ENCODE peak calls at places on chromosome 15, in ten cellular contexts. F is left cardiac atrium; Q is stimulated activated CD8-positive, alpha-beta memory T cell treated with anti-CD3 and anti-CD28 coated beads, Interleukin-15, amount 100 ng/mL, for 1 hour; S is LoVo; R is ACHN; X is endothelial cell; O is MM.1S; T is activated gamma-delta T cell; N is GM04503; M is activated CD4-positive, alpha-beta T cell treated with anti-CD3 and anti-CD28 coated beads, Interleukin-2, amount 50 U/mL, for 1 hour. I is an unnamed sample.

GRCh38 chr15:38186505-38186904 is 66.1 kb upstream of the SPRED1 start:
- DNase-seq in N (no peak), S (no peak), R (no peak), F (no peak), O (peak), Q (no peak), X (no peak), M (no peak), T (no peak), I (no peak)

GRCh38 chr15:50487287-50487686 is 59.2 kb downstream of the USP50 start:
- DNase-seq in X (no peak), M (no peak), F (no peak), O (no peak), Q (no peak), R (no peak), S (no peak), T (no peak), N (no peak), I (no peak)

GRCh38 chr15:86016750-86017149 is 62.9 kb upstream of the AGBL1 start:
- DNase-seq in R (no peak), T (no peak), M (no peak), S (no peak), Q (no peak), O (no peak), F (no peak), X (no peak), N (no peak), I (no peak)

GRCh38 chr15:94972314-94972713 is 741.0 kb downstream of the MCTP2 start:
- DNase-seq in X (no peak), F (no peak), T (no peak), N (no peak), M (no peak), S (no peak), Q (no peak), O (no peak), R (no peak), I (peak)

GRCh38 chr15:79308874-79309273 is 2.0 kb upstream of the TMED3 start:
- DNase-seq in R (no peak), S (no peak), Q (no peak), N (no peak), F (no peak), O (no peak), X (no peak), T (no peak), M (no peak), I (no peak)

GRCh38 chr15:82298520-82298919 is 35.9 kb downstream of the SAXO2 start:
- DNase-seq in O (no peak), S (no peak), X (no peak), M (peak), Q (no peak), N (no peak), R (no peak), T (peak), F (no peak), I (no peak)

GRCh38 chr15:60858511-60859085 is 370.5 kb downstream of the RORA start:
- DNase-seq in F (no peak), M (no peak), O (no peak), Q (no peak), X (no peak), T (no peak), S (no peak), N (no peak), R (no peak), I (no peak)

GRCh38 chr15:85477730-85478129 is 97.3 kb downstream of the AKAP13 start:
- DNase-seq in O (no peak), F (no peak), R (peak), M (no peak), S (no peak), T (no peak), X (no peak), Q (no peak), N (no peak), I (no peak)

GRCh38 chr15:81274932-81275341 is 49.0 kb downstream of the STARD5 start:
- DNase-seq in Q (peak), N (no peak), T (no peak), X (peak), S (peak), F (peak), R (peak), O (peak), M (peak), I (peak)

GRCh38 chr15:25716414-25717102 is 146.6 kb downstream of the ATP10A start:
- DNase-seq in M (no peak), T (no peak), X (no peak), S (no peak), Q (no peak), R (no peak), F (no peak), N (no peak), O (no peak), I (no peak)

GRCh38 chr15:65595960-65596359 is 15.0 kb downstream of the INTS14 start:
- DNase-seq in F (no peak), R (peak), O (no peak), T (no peak), X (peak), Q (no peak), S (no peak), N (no peak), M (peak), I (no peak)

GRCh38 chr15:65957451-65957850 is 88.2 kb downstream of the RAB11A start:
- DNase-seq in Q (no peak), X (no peak), T (no peak), M (no peak), F (no peak), R (no peak), O (no peak), S (no peak), N (no peak), I (no peak)

GRCh38 chr15:89178307-89178977 is 42.9 kb downstream of the RLBP1 start:
- DNase-seq in S (no peak), O (no peak), F (no peak), Q (no peak), X (no peak), N (no peak), M (no peak), T (no peak), R (no peak), I (no peak)

GRCh38 chr15:59232476-59232875 is 25.8 kb downstream of the LDHAL6B start:
- DNase-seq in N (peak), R (no peak), M (no peak), T (no peak), O (no peak), X (no peak), F (no peak), S (no peak), Q (no peak), I (no peak)

GRCh38 chr15:92963794-92964193 is 63.7 kb downstream of the CHD2 start:
- DNase-seq in N (no peak), O (no peak), R (no peak), T (no peak), X (no peak), S (no peak), M (no peak), Q (no peak), F (no peak), I (no peak)

GRCh38 chr15:72511536-72511935 is 37.4 kb downstream of the ARIH1 start:
- DNase-seq in R (no peak), F (no peak), M (no peak), N (peak), O (no peak), S (no peak), Q (no peak), T (no peak), X (no peak), I (no peak)

GRCh38 chr15:80967451-80967850 is 22.2 kb downstream of the MESD start:
- DNase-seq in X (peak), R (peak), F (no peak), O (no peak), T (no peak), M (no peak), N (no peak), S (no peak), Q (no peak), I (peak)

GRCh38 chr15:31472636-31473383 is 146.2 kb downstream of the KLF13 start:
- DNase-seq in O (peak), X (no peak), R (no peak), S (no peak), N (no peak), M (peak), T (no peak), Q (no peak), F (no peak), I (no peak)

GRCh38 chr15:60077581-60078359 is 73.7 kb downstream of the FOXB1 start:
- DNase-seq in O (no peak), N (no peak), F (no peak), R (no peak), X (no peak), M (no peak), Q (no peak), S (no peak), T (no peak), I (no peak)

GRCh38 chr15:46713045-46713444 is 1004.3 kb upstream of the SEMA6D start:
- DNase-seq in O (no peak), R (no peak), S (no peak), T (no peak), N (no peak), X (no peak), Q (no peak), M (no peak), F (no peak), I (no peak)

GRCh38 chr15:39075756-39076341 is 505.0 kb upstream of the THBS1 start:
- DNase-seq in M (no peak), T (no peak), O (no peak), X (no peak), Q (no peak), F (no peak), N (no peak), S (no peak), R (no peak), I (no peak)

GRCh38 chr15:39429898-39430357 is 151.0 kb upstream of the THBS1 start:
- DNase-seq in X (no peak), Q (no peak), T (no peak), F (no peak), S (peak), R (no peak), O (no peak), M (no peak), N (peak), I (peak)

GRCh38 chr15:41904487-41905359 is 10.9 kb upstream of the SPTBN5 start:
- DNase-seq in F (peak), S (peak), Q (peak), N (no peak), M (peak), X (peak), R (peak), O (peak), T (no peak), I (peak)

GRCh38 chr15:77819271-77819806 is 186.6 kb upstream of the LINGO1 start:
- DNase-seq in F (no peak), N (no peak), R (no peak), Q (no peak), O (no peak), S (no peak), T (no peak), M (no peak), X (peak), I (peak)

GRCh38 chr15:80010131-80010673 is 39.2 kb upstream of the BCL2A1 start:
- DNase-seq in S (peak), T (no peak), Q (no peak), F (no peak), R (no peak), O (no peak), M (no peak), X (no peak), N (no peak), I (no peak)

GRCh38 chr15:51735211-51735610 is 2.2 kb downstream of the LYSMD2 start:
- DNase-seq in R (no peak), M (no peak), Q (no peak), O (no peak), F (no peak), S (no peak), N (no peak), T (no peak), X (no peak), I (no peak)

GRCh38 chr15:54576303-54576935 is 598.2 kb downstream of the UNC13C start:
- DNase-seq in S (no peak), Q (no peak), T (no peak), X (no peak), F (no peak), O (no peak), M (no peak), R (no peak), N (no peak), I (no peak)

GRCh38 chr15:49621327-49622210 is 721 bp downstream of the DTWD1 start:
- DNase-seq in T (no peak), S (peak), O (peak), X (no peak), F (no peak), N (no peak), M (no peak), Q (no peak), R (no peak), I (no peak)

GRCh38 chr15:47196057-47196456 is 521.2 kb upstream of the SEMA6D start:
- DNase-seq in R (peak), M (peak), X (peak), S (peak), N (peak), Q (no peak), F (peak), T (no peak), O (peak), I (peak)

GRCh38 chr15:31280037-31280830 is 46.4 kb upstream of the KLF13 start:
- DNase-seq in O (no peak), N (no peak), M (no peak), X (no peak), S (no peak), F (no peak), T (no peak), Q (no peak), R (no peak), I (no peak)

GRCh38 chr15:76335851-76336253 is 721 bp upstream of the ISL2 start:
- DNase-seq in R (peak), N (no peak), T (no peak), M (no peak), F (no peak), O (no peak), Q (no peak), X (no peak), S (no peak), I (no peak)

GRCh38 chr15:91073768-91074167 is 26.3 kb upstream of the SV2B start:
- DNase-seq in F (no peak), M (no peak), Q (no peak), T (no peak), N (no peak), X (no peak), S (no peak), O (no peak), R (no peak), I (no peak)

GRCh38 chr15:52256366-52256765 is 39.2 kb downstream of the MYO5C start:
- DNase-seq in Q (peak), X (peak), M (peak), N (no peak), S (peak), F (peak), O (peak), R (peak), T (no peak), I (peak)

GRCh38 chr15:60392986-60393811 is 4.6 kb downstream of the ANXA2 start:
- DNase-seq in X (no peak), M (no peak), O (no peak), S (peak), T (no peak), R (peak), N (peak), F (peak), Q (no peak), I (peak)

I was measured in hepatocyte.